ENCODE peak calls at places on chromosomes 5 and 9, in six cellular contexts. One of them, this sample, is unnamed. For H3K27me3, the result is how much of the 10 kb centered on the place peaks cover.

GRCh38 chr5:6632324-6632930 is 417 bp downstream of the NSUN2 start:
- DNase-seq in PC-3: peak
- DNase-seq in tibial nerve: no peak
- DNase-seq in transverse colon: no peak
- DNase-seq in upper lobe of right lung: no peak
- DNase-seq in neuronal stem cell: no peak
- DNase-seq in this sample: peak

GRCh38 chr5:168829922-168830417 is 250.8 kb upstream of the PANK3 start:
- DNase-seq in PC-3: no peak
- DNase-seq in neuronal stem cell: no peak
- DNase-seq in tibial nerve: no peak
- DNase-seq in upper lobe of right lung: no peak
- DNase-seq in transverse colon: no peak
- DNase-seq in this sample: no peak

GRCh38 chr9:130235558-130236435 is 29.8 kb upstream of the HMCN2 start:
- DNase-seq in neuronal stem cell: peak
- DNase-seq in upper lobe of right lung: peak
- DNase-seq in transverse colon: peak
- DNase-seq in tibial nerve: peak
- DNase-seq in PC-3: peak
- DNase-seq in this sample: peak

GRCh38 chr5:146633273-146633672 is 117.3 kb upstream of the GPR151 start:
- DNase-seq in neuronal stem cell: no peak
- DNase-seq in PC-3: no peak
- DNase-seq in upper lobe of right lung: no peak
- DNase-seq in tibial nerve: no peak
- DNase-seq in transverse colon: no peak
- DNase-seq in this sample: no peak

GRCh38 chr5:40021007-40021406 is 596.2 kb upstream of the DAB2 start:
- DNase-seq in transverse colon: no peak
- DNase-seq in upper lobe of right lung: no peak
- DNase-seq in neuronal stem cell: no peak
- DNase-seq in PC-3: peak
- DNase-seq in tibial nerve: no peak
- DNase-seq in this sample: no peak

GRCh38 chr9:97934321-97935115 is 3.5 kb downstream of the HEMGN start:
- DNase-seq in upper lobe of right lung: no peak
- DNase-seq in neuronal stem cell: no peak
- DNase-seq in PC-3: no peak
- DNase-seq in tibial nerve: no peak
- DNase-seq in transverse colon: no peak
- DNase-seq in this sample: no peak

GRCh38 chr5:53490747-53491146 is 10.3 kb downstream of the FST start:
- DNase-seq in PC-3: no peak
- DNase-seq in transverse colon: no peak
- DNase-seq in neuronal stem cell: no peak
- DNase-seq in upper lobe of right lung: no peak
- DNase-seq in tibial nerve: no peak
- DNase-seq in this sample: peak

GRCh38 chr5:138990986-138991645 is 116.0 kb upstream of the LRRTM2 start:
- DNase-seq in neuronal stem cell: no peak
- DNase-seq in PC-3: peak
- DNase-seq in upper lobe of right lung: no peak
- DNase-seq in tibial nerve: no peak
- DNase-seq in transverse colon: no peak
- DNase-seq in this sample: no peak

GRCh38 chr5:9468070-9468388 is 77.8 kb downstream of the SEMA5A start:
- DNase-seq in neuronal stem cell: no peak
- DNase-seq in tibial nerve: no peak
- DNase-seq in transverse colon: no peak
- DNase-seq in PC-3: peak
- DNase-seq in upper lobe of right lung: no peak
- DNase-seq in this sample: peak

GRCh38 chr9:136857166-136857565 is 5.0 kb downstream of the MAMDC4 start:
- DNase-seq in transverse colon: peak
- DNase-seq in PC-3: no peak
- DNase-seq in neuronal stem cell: no peak
- DNase-seq in upper lobe of right lung: no peak
- DNase-seq in tibial nerve: no peak
- DNase-seq in this sample: no peak

GRCh38 chr9:114732842-114733241 is 50.9 kb upstream of the TEX48 start:
- DNase-seq in neuronal stem cell: no peak
- DNase-seq in transverse colon: no peak
- DNase-seq in PC-3: peak
- DNase-seq in upper lobe of right lung: no peak
- DNase-seq in tibial nerve: no peak
- DNase-seq in this sample: no peak

GRCh38 chr9:98707158-98708102 is 1.3 kb downstream of the GABBR2 start:
- DNase-seq in PC-3: peak
- DNase-seq in upper lobe of right lung: peak
- DNase-seq in neuronal stem cell: peak
- DNase-seq in tibial nerve: no peak
- DNase-seq in transverse colon: no peak
- DNase-seq in this sample: peak

GRCh38 chr5:40551706-40552557 is 127.8 kb upstream of the PTGER4 start:
- DNase-seq in transverse colon: no peak
- DNase-seq in upper lobe of right lung: no peak
- DNase-seq in neuronal stem cell: no peak
- DNase-seq in PC-3: peak
- DNase-seq in tibial nerve: no peak
- DNase-seq in this sample: peak

GRCh38 chr5:141564216-141564692 is 54.5 kb downstream of the DIAPH1 start:
- DNase-seq in tibial nerve: peak
- DNase-seq in transverse colon: peak
- DNase-seq in PC-3: peak
- DNase-seq in neuronal stem cell: peak
- DNase-seq in upper lobe of right lung: no peak
- DNase-seq in this sample: peak
- H3K4me3 ChIP-seq in tibial nerve: no peak
- H3K4me3 ChIP-seq in transverse colon: no peak
- H3K4me3 ChIP-seq in PC-3: no peak
- H3K4me3 ChIP-seq in neuronal stem cell: no peak
- H3K4me3 ChIP-seq in upper lobe of right lung: no peak
- H3K4me3 ChIP-seq in this sample: no peak

GRCh38 chr5:36570696-36571095 is 35.7 kb upstream of the SLC1A3 start:
- DNase-seq in neuronal stem cell: no peak
- DNase-seq in tibial nerve: no peak
- DNase-seq in PC-3: no peak
- DNase-seq in transverse colon: no peak
- DNase-seq in upper lobe of right lung: no peak
- DNase-seq in this sample: no peak
- H3K27ac ChIP-seq in neuronal stem cell: no peak
- H3K27ac ChIP-seq in tibial nerve: no peak
- H3K27ac ChIP-seq in PC-3: no peak
- H3K27ac ChIP-seq in transverse colon: no peak
- H3K27ac ChIP-seq in upper lobe of right lung: no peak
- H3K27ac ChIP-seq in this sample: no peak

GRCh38 chr5:107426209-107426608 is 244.5 kb downstream of the EFNA5 start:
- DNase-seq in tibial nerve: no peak
- DNase-seq in upper lobe of right lung: no peak
- DNase-seq in neuronal stem cell: no peak
- DNase-seq in transverse colon: no peak
- DNase-seq in PC-3: peak
- DNase-seq in this sample: no peak

GRCh38 chr5:107428303-107428761 is 242.4 kb downstream of the EFNA5 start:
- DNase-seq in neuronal stem cell: no peak
- DNase-seq in tibial nerve: no peak
- DNase-seq in upper lobe of right lung: no peak
- DNase-seq in PC-3: no peak
- DNase-seq in transverse colon: no peak
- DNase-seq in this sample: no peak

GRCh38 chr5:107431536-107431935 is 239.2 kb downstream of the EFNA5 start:
- DNase-seq in PC-3: no peak
- DNase-seq in transverse colon: no peak
- DNase-seq in upper lobe of right lung: no peak
- DNase-seq in neuronal stem cell: no peak
- DNase-seq in tibial nerve: no peak
- DNase-seq in this sample: no peak

GRCh38 chr5:107431998-107432397 is 238.7 kb downstream of the EFNA5 start:
- DNase-seq in neuronal stem cell: no peak
- DNase-seq in transverse colon: no peak
- DNase-seq in PC-3: peak
- DNase-seq in upper lobe of right lung: no peak
- DNase-seq in tibial nerve: no peak
- DNase-seq in this sample: no peak

GRCh38 chr5:107430077-107430625 is 240.6 kb downstream of the EFNA5 start:
- DNase-seq in tibial nerve: no peak
- DNase-seq in PC-3: peak
- DNase-seq in transverse colon: no peak
- DNase-seq in upper lobe of right lung: no peak
- DNase-seq in neuronal stem cell: no peak
- DNase-seq in this sample: no peak
- H3K27me3 ChIP-seq in tibial nerve: under half
- H3K27me3 ChIP-seq in PC-3: under half
- H3K27me3 ChIP-seq in transverse colon: under half
- H3K27me3 ChIP-seq in upper lobe of right lung: under half
- H3K27me3 ChIP-seq in neuronal stem cell: under half
- H3K27me3 ChIP-seq in this sample: under half

DNA sequence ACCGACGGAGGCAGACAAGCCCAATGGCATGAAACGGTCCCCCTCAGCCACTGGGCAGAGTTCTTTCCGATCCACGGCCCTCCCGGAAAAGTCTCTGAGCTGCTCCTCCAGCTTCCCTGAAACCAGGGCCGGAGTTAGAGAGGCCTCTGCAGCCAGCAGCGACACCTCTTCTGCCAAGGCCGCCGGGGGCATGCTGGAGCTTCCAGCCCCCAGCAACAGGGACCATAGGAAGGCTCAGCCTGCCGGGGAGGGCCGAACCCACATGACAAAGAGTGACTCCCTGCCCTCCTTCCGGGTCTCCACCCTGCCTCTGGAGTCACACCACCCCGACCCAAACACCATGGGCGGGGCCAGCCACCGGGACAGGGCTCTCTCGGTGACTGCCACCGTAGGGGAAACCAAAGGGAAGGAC is 30.1 kb downstream of the CD180 start:
- DNase-seq in PC-3: peak
- DNase-seq in transverse colon: peak
- DNase-seq in upper lobe of right lung: peak
- DNase-seq in tibial nerve: no peak
- DNase-seq in neuronal stem cell: no peak
- DNase-seq in this sample: no peak
- H3K4me3 ChIP-seq in PC-3: no peak
- H3K4me3 ChIP-seq in transverse colon: peak
- H3K4me3 ChIP-seq in upper lobe of right lung: peak
- H3K4me3 ChIP-seq in tibial nerve: peak
- H3K4me3 ChIP-seq in neuronal stem cell: no peak
- H3K4me3 ChIP-seq in this sample: peak

GRCh38 chr5:172777381-172778222 is 6.6 kb upstream of the DUSP1 start:
- DNase-seq in upper lobe of right lung: peak
- DNase-seq in neuronal stem cell: no peak
- DNase-seq in PC-3: peak
- DNase-seq in transverse colon: peak
- DNase-seq in tibial nerve: peak
- DNase-seq in this sample: peak

GRCh38 chr5:172773481-172774469 is 2.8 kb upstream of the DUSP1 start:
- DNase-seq in tibial nerve: no peak
- DNase-seq in neuronal stem cell: no peak
- DNase-seq in transverse colon: no peak
- DNase-seq in upper lobe of right lung: peak
- DNase-seq in PC-3: no peak
- DNase-seq in this sample: peak

GRCh38 chr5:172776235-172776594 is 5.2 kb upstream of the DUSP1 start:
- DNase-seq in PC-3: peak
- DNase-seq in upper lobe of right lung: no peak
- DNase-seq in tibial nerve: no peak
- DNase-seq in transverse colon: no peak
- DNase-seq in neuronal stem cell: no peak
- DNase-seq in this sample: no peak

GRCh38 chr5:172774561-172775271 is 3.7 kb upstream of the DUSP1 start:
- DNase-seq in tibial nerve: no peak
- DNase-seq in transverse colon: no peak
- DNase-seq in upper lobe of right lung: no peak
- DNase-seq in neuronal stem cell: no peak
- DNase-seq in PC-3: no peak
- DNase-seq in this sample: no peak

DNA sequence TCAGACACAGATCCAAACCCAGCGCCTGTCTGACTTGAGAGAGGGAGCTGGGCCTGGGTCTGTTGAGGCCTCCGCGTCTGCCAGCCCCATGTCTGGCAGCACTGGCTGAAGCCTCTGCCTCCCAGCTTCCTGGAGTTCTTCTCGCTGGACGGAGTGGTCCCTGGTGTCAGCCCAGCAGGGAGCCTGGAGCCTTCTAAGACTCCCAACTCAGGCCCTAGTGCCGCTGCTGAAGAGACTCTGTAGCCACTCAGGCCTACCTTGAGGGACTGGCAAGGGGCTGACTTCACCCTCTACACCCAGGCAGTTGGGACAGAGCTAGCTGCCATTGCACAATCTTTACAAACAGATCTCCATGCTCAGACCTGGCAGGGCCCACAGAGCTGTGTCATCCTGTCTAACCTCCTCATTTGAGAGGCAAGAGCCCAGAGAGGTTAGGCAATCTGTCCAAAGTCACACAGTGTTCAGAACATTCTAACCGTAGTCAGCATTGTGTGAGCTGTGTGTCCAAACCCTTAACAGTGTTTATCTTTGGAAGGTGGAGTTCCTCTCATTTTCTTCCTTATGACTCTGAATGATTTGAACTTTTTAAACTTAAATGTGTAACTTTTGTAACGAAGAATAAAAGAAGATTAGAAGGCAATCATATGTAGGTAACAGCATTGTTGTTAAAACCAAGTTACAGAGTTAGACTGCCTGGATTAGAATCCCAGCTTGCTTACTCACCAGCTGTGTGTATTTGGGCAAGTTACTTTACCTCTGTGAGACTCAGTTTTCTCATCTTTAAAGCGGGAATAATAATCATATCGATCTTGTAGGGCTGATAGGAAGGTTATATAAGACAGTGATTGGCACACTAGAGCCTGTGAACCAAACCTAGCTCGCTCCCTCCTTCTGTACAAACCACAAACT is 4.6 kb upstream of the DUSP1 start:
- DNase-seq in transverse colon: peak
- DNase-seq in upper lobe of right lung: peak
- DNase-seq in tibial nerve: peak
- DNase-seq in PC-3: peak
- DNase-seq in neuronal stem cell: no peak
- DNase-seq in this sample: peak
- H3K27ac ChIP-seq in transverse colon: peak
- H3K27ac ChIP-seq in upper lobe of right lung: peak
- H3K27ac ChIP-seq in tibial nerve: peak
- H3K27ac ChIP-seq in PC-3: peak
- H3K27ac ChIP-seq in neuronal stem cell: no peak
- H3K27ac ChIP-seq in this sample: peak